ENCODE peak calls at places on chromosomes 7 and 10, in five cellular contexts. X is GM12878, S is HepG2, R is H1, H is K562. P is an unnamed sample.
A peak's percentile ranks its signal among the peaks of the same experiment; 100 is the strongest.

GRCh38 chr10:108791794-108792474 is 1131.4 kb downstream of the XPNPEP1 start:
- DNase-seq in R (no peak), S (no peak), H (no peak), X (no peak), P (no peak)

GRCh38 chr10:73289958-73290357 is 37.5 kb upstream of the MRPS16 start:
- DNase-seq in X (no peak), R (no peak), S (no peak), H (no peak), P (no peak)

GRCh38 chr10:121069061-121069850 is 218.1 kb downstream of the WDR11 start:
- DNase-seq in S (no peak), X (peak; percentile 7), H (no peak), R (no peak), P (no peak)

GRCh38 chr7:51467384-51468017 is 150.9 kb upstream of the COBL start:
- DNase-seq in R (no peak), X (no peak), H (no peak), S (no peak), P (no peak)

GRCh38 chr10:35331894-35332640 is 4.2 kb upstream of the CCNY start:
- DNase-seq in R (no peak), H (no peak), X (no peak), S (peak; percentile 66), P (no peak)

GRCh38 chr7:106417273-106417902 is 132.6 kb upstream of the NAMPT start:
- DNase-seq in S (no peak), H (no peak), X (no peak), R (no peak), P (no peak)

GRCh38 chr10:3935933-3936359 is 150.9 kb upstream of the KLF6 start:
- DNase-seq in X (no peak), S (no peak), R (no peak), H (no peak), P (no peak)

GRCh38 chr7:22444181-22444966 is 55.6 kb downstream of the STEAP1B start:
- DNase-seq in R (no peak), S (peak; percentile 95), X (no peak), H (no peak), P (no peak)

GRCh38 chr7:1512781-1513656 is 8.8 kb upstream of the INTS1 start:
- DNase-seq in R (no peak), H (no peak), X (no peak), S (no peak), P (no peak)

GRCh38 chr7:141702047-141702567 is at the start of gene DENND11:
- DNase-seq in R (peak; percentile 61), X (no peak), H (peak; percentile 82), S (no peak), P (peak; percentile 97)

DNA sequence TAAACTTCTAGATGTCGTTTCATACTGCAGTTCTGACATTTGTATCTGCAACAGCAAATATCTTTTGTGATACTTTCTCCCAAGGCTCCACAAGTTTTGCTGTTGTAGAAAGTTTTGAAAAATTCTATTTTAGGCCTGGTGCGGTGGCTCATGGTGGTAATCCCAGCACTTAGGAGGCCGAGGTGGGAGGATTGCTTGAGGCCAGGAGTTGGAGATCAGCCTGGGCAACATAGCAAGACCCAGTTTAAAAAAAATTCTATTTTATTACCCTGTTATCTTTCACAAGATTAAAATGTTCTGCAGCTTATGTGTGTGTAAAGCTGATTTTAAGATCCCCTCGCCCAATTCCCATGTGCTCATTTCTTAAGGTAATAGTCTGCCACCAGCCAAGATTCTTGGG is 1.4 kb downstream of the SND1 start:
- DNase-seq in R (no peak), S (no peak), X (no peak), H (no peak), P (no peak)
- H4K20me1 ChIP-seq in R (peaks cover 17% of the 10 kb centered on the region), S (peaks cover 44% of the 10 kb centered on the region), X (peaks cover 5% of the 10 kb centered on the region), H (peaks cover 51% of the 10 kb centered on the region), P (peaks cover 49% of the 10 kb centered on the region)

GRCh38 chr10:22613011-22613410 is 101.4 kb downstream of the PIP4K2A start:
- DNase-seq in S (no peak), X (no peak), R (no peak), H (no peak), P (no peak)

GRCh38 chr10:22615101-22615500 is 99.3 kb downstream of the PIP4K2A start:
- DNase-seq in H (no peak), S (no peak), R (no peak), X (no peak), P (no peak)

GRCh38 chr10:22617516-22617915 is 96.9 kb downstream of the PIP4K2A start:
- DNase-seq in S (no peak), R (no peak), X (no peak), H (peak; percentile 33), P (no peak)

GRCh38 chr10:22618081-22618785 is 96.1 kb downstream of the PIP4K2A start:
- DNase-seq in R (no peak), X (no peak), H (no peak), S (peak; percentile 84), P (no peak)

DNA sequence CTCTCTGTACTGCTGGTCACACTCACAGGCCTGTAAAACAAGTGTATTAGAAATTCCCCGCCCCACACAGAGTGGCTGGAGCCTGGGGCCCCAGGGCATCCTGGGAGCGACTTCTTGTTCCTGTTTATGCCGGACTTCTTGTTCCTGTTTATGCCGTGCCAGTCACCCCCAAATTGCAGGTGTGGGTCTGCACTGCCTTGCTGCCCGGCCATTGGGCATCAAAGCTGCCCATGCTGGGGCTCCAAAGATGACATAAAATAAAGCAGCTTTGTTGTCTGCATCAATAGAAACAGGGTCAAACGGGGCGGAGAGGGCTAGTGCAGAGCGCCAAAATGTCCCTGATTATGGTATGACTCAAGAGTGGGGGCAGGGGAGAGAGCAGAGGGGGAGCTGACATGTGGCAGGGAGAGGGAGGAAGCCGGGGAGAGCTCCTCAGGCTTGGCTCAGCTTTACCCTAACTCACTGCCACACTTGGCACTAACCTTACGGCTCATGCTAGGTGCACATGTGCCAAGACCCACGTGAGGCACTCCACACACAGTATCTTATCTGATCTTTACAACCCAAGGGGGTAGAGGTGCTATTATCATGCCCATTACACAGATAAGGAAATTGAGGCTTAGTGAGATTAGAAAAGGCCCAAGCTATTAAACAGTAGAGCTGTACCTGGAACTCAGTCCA is 98.4 kb downstream of the PIP4K2A start:
- DNase-seq in R (no peak), H (peak; percentile 71), X (peak; percentile 35), S (peak; percentile 72), P (no peak)
- H2AFZ ChIP-seq in R (no peak overlapping the region), H (peak overlapping the region; percentile 97), X (peak overlapping the region; percentile 31), S (no peak overlapping the region), P (no peak overlapping the region)

GRCh38 chr7:30091431-30092386 is 43.1 kb upstream of the MTURN start:
- DNase-seq in R (no peak), X (no peak), H (no peak), S (no peak), P (no peak)
- TF ChIP-seq EP300 in R (no peak), X (no peak), H (no peak), S (no peak), P (no peak)

GRCh38 chr7:87885018-87885417 is 8.7 kb downstream of the DBF4 start:
- DNase-seq in X (no peak), S (no peak), H (no peak), R (no peak), P (no peak)
- H4K20me1 ChIP-seq in X (no peaks in the 10 kb centered on the region), S (no peaks in the 10 kb centered on the region), H (no peaks in the 10 kb centered on the region), R (peaks cover 2% of the 10 kb centered on the region), P (no peaks in the 10 kb centered on the region)

GRCh38 chr7:10931161-10931560 is 42.5 kb upstream of the PHF14 start:
- DNase-seq in H (no peak), S (no peak), R (no peak), X (no peak), P (no peak)

GRCh38 chr7:10934292-10934691 is 39.4 kb upstream of the PHF14 start:
- DNase-seq in R (no peak), H (no peak), S (no peak), X (no peak), P (no peak)

DNA sequence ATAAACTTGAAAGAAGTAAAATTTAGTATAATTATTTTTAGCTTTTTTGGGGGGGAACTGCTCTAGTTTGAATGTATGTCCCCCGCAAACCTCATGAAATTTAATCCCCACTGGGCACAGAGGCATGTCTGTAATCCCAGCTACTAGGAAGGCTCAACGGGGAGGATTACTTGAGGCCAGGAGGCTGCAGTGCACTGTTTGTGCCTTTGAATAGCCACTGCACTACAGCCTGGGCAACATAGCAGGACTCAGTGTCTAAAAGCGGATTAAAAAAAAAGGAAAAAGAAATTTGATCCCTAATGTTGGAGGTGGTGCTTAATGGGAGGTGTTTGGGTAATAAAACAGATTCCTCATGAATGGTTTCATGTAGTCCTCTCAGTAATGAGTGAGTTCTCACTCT is 43.1 kb upstream of the PHF14 start:
- DNase-seq in H (no peak), X (no peak), S (no peak), R (no peak), P (no peak)
- H2AFZ ChIP-seq in H (no peak overlapping the region), X (no peak overlapping the region), S (no peak overlapping the region), R (no peak overlapping the region), P (no peak overlapping the region)

GRCh38 chr10:75020168-75020567 is 91.3 kb upstream of the SAMD8 start:
- DNase-seq in S (no peak), X (no peak), H (no peak), R (no peak), P (no peak)
- TF ChIP-seq EP300 in S (no peak), X (no peak), H (no peak), R (no peak), P (no peak)

GRCh38 chr7:4693749-4694148 is 11.7 kb downstream of the FOXK1 start:
- DNase-seq in S (no peak), X (no peak), H (no peak), R (no peak), P (no peak)
- H4K20me1 ChIP-seq in S (peaks cover 86% of the 10 kb centered on the region), X (no peaks in the 10 kb centered on the region), H (peaks cover 48% of the 10 kb centered on the region), R (peaks cover 21% of the 10 kb centered on the region), P (peaks cover 61% of the 10 kb centered on the region)

GRCh38 chr7:45987521-45988290 is 66.6 kb upstream of the IGFBP3 start:
- DNase-seq in X (no peak), R (no peak), S (peak; percentile 46), H (no peak), P (no peak)

GRCh38 chr7:45985902-45986301 is 64.8 kb upstream of the IGFBP3 start:
- DNase-seq in S (no peak), H (no peak), X (no peak), R (no peak), P (no peak)

GRCh38 chr7:45990276-45990675 is 69.2 kb upstream of the IGFBP3 start:
- DNase-seq in X (no peak), R (no peak), H (no peak), S (no peak), P (no peak)

GRCh38 chr7:45986355-45987298 is 65.6 kb upstream of the IGFBP3 start:
- DNase-seq in R (no peak), H (no peak), S (no peak), X (no peak), P (no peak)

DNA sequence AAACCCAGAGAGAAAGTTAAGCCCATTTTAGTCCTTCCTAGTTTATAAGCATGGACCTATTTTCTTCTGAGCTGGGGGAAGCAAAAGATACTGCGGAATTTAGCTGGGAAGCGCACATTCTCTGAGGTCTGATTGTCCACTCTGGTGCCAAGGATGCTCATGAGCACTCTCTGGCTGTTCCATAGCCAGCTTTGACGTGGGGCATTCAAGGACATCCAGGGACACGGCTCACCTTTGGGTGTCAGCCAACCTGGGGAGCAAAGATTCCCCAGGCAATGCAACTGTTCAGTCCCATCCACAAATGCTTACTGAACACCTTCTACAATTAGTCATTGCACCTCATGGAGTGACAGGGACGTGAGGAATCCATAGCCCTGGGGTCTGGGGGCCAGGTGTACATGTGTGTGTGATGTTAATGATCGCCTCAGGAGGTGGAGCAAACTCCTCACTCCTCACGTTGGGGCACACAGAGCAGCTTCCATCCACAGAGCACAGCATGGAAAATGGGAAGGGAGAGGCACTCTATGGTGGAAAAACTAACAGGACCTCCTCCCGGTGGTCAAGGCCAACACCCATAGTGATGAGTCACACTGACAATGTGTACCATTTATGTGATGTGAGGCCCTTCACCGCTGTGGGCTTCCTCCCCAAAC is 67.5 kb upstream of the IGFBP3 start:
- DNase-seq in X (no peak), S (peak; percentile 68), H (no peak), R (no peak), P (no peak)
- H2AFZ ChIP-seq in X (no peak overlapping the region), S (no peak overlapping the region), H (no peak overlapping the region), R (no peak overlapping the region), P (no peak overlapping the region)